ENCODE peak calls at places on chromosomes 6 and 20, in four cellular contexts. One of them, this sample, is unnamed. For H3K36me3, the result is how much of the 10 kb centered on the place peaks cover.

GRCh38 chr6:14123331-14124105 is 5.9 kb downstream of the CD83 start:
- DNase-seq in ovary: no peak
- DNase-seq in SK-N-SH: no peak
- DNase-seq in GM12878: no peak
- DNase-seq in this sample: no peak

GRCh38 chr6:103122766-103123601 is 1729.5 kb downstream of the GRIK2 start:
- DNase-seq in ovary: no peak
- DNase-seq in SK-N-SH: peak
- DNase-seq in GM12878: no peak
- DNase-seq in this sample: peak

GRCh38 chr6:3159805-3160781 is 2.7 kb upstream of the TUBB2A start:
- DNase-seq in ovary: no peak
- DNase-seq in SK-N-SH: no peak
- DNase-seq in GM12878: no peak
- DNase-seq in this sample: peak

GRCh38 chr6:73803562-73804221 is 107.7 kb downstream of the CD109 start:
- DNase-seq in ovary: no peak
- DNase-seq in SK-N-SH: peak
- DNase-seq in GM12878: no peak
- DNase-seq in this sample: peak

GRCh38 chr6:4153514-4153985 is 18.2 kb upstream of the ECI2 start:
- DNase-seq in ovary: no peak
- DNase-seq in SK-N-SH: no peak
- DNase-seq in GM12878: no peak
- DNase-seq in this sample: no peak

GRCh38 chr20:63517376-63518309 is 2.9 kb upstream of the PPDPF start:
- DNase-seq in ovary: no peak
- DNase-seq in SK-N-SH: no peak
- DNase-seq in GM12878: no peak
- DNase-seq in this sample: no peak

GRCh38 chr6:90458353-90459224 is 128.3 kb downstream of the MAP3K7 start:
- DNase-seq in ovary: no peak
- DNase-seq in SK-N-SH: no peak
- DNase-seq in GM12878: no peak
- DNase-seq in this sample: no peak

GRCh38 chr20:41232971-41233926 is 84.3 kb downstream of the ZHX3 start:
- DNase-seq in ovary: no peak
- DNase-seq in SK-N-SH: no peak
- DNase-seq in GM12878: no peak
- DNase-seq in this sample: no peak

GRCh38 chr6:81769834-81770233 is 17.4 kb upstream of the TENT5A start:
- DNase-seq in ovary: no peak
- DNase-seq in SK-N-SH: no peak
- DNase-seq in GM12878: no peak
- DNase-seq in this sample: no peak

GRCh38 chr20:46398963-46399362 is 7.5 kb downstream of the ELMO2 start:
- DNase-seq in ovary: no peak
- DNase-seq in SK-N-SH: no peak
- DNase-seq in GM12878: no peak
- DNase-seq in this sample: no peak

GRCh38 chr6:157551041-157551832 is 170.2 kb downstream of the ZDHHC14 start:
- DNase-seq in ovary: no peak
- DNase-seq in SK-N-SH: no peak
- DNase-seq in GM12878: no peak
- DNase-seq in this sample: no peak

GRCh38 chr6:116060572-116061283 is at the start of gene FRK:
- DNase-seq in ovary: peak
- DNase-seq in SK-N-SH: no peak
- DNase-seq in GM12878: no peak
- DNase-seq in this sample: peak

GRCh38 chr6:14068133-14068532 is 49.4 kb upstream of the CD83 start:
- DNase-seq in ovary: no peak
- DNase-seq in SK-N-SH: no peak
- DNase-seq in GM12878: no peak
- DNase-seq in this sample: no peak

GRCh38 chr6:143236151-143236788 is 175.6 kb downstream of the AIG1 start:
- DNase-seq in ovary: no peak
- DNase-seq in SK-N-SH: peak
- DNase-seq in GM12878: no peak
- DNase-seq in this sample: no peak

GRCh38 chr20:48776306-48776705 is 51.5 kb downstream of the PREX1 start:
- DNase-seq in ovary: no peak
- DNase-seq in SK-N-SH: peak
- DNase-seq in GM12878: no peak
- DNase-seq in this sample: no peak

GRCh38 chr20:25750765-25751696 is 54.4 kb upstream of the ZNF337 start:
- DNase-seq in ovary: peak
- DNase-seq in SK-N-SH: peak
- DNase-seq in GM12878: peak
- DNase-seq in this sample: peak

GRCh38 chr6:135182120-135182992 is 1.2 kb downstream of the MYB start:
- DNase-seq in ovary: no peak
- DNase-seq in SK-N-SH: peak
- DNase-seq in GM12878: no peak
- DNase-seq in this sample: peak

GRCh38 chr20:1033751-1034419 is 31.8 kb upstream of the RSPO4 start:
- DNase-seq in ovary: no peak
- DNase-seq in SK-N-SH: no peak
- DNase-seq in GM12878: no peak
- DNase-seq in this sample: no peak

GRCh38 chr6:138349891-138350290 is 27.8 kb upstream of the SMIM28 start:
- DNase-seq in ovary: no peak
- DNase-seq in SK-N-SH: no peak
- DNase-seq in GM12878: no peak
- DNase-seq in this sample: no peak

GRCh38 chr6:41568585-41569384 is 22.6 kb downstream of the FOXP4 start:
- DNase-seq in ovary: no peak
- DNase-seq in SK-N-SH: no peak
- DNase-seq in GM12878: no peak
- DNase-seq in this sample: no peak
- TF ChIP-seq EP300 in ovary: no peak
- TF ChIP-seq EP300 in SK-N-SH: no peak
- TF ChIP-seq EP300 in GM12878: no peak
- TF ChIP-seq EP300 in this sample: no peak

GRCh38 chr20:12823742-12824141 is 185.0 kb upstream of the SPTLC3 start:
- DNase-seq in ovary: no peak
- DNase-seq in SK-N-SH: no peak
- DNase-seq in GM12878: no peak
- DNase-seq in this sample: no peak
- H3K36me3 ChIP-seq in ovary: under half
- H3K36me3 ChIP-seq in SK-N-SH: under half
- H3K36me3 ChIP-seq in GM12878: under half
- H3K36me3 ChIP-seq in this sample: under half

GRCh38 chr20:8903655-8904605 is 165.0 kb upstream of the PLCB4 start:
- DNase-seq in ovary: no peak
- DNase-seq in SK-N-SH: no peak
- DNase-seq in GM12878: no peak
- DNase-seq in this sample: no peak

GRCh38 chr20:8895472-8895871 is 173.4 kb upstream of the PLCB4 start:
- DNase-seq in ovary: no peak
- DNase-seq in SK-N-SH: no peak
- DNase-seq in GM12878: no peak
- DNase-seq in this sample: no peak

GRCh38 chr20:8901237-8902025 is 167.5 kb upstream of the PLCB4 start:
- DNase-seq in ovary: peak
- DNase-seq in SK-N-SH: no peak
- DNase-seq in GM12878: no peak
- DNase-seq in this sample: no peak

GRCh38 chr20:8898823-8899222 is 170.1 kb upstream of the PLCB4 start:
- DNase-seq in ovary: no peak
- DNase-seq in SK-N-SH: no peak
- DNase-seq in GM12878: no peak
- DNase-seq in this sample: no peak
- H3K4me3 ChIP-seq in ovary: no peak
- H3K4me3 ChIP-seq in SK-N-SH: no peak
- H3K4me3 ChIP-seq in GM12878: no peak
- H3K4me3 ChIP-seq in this sample: no peak

GRCh38 chr6:104940881-104941693 is 15.8 kb upstream of the LIN28B start:
- DNase-seq in ovary: peak
- DNase-seq in SK-N-SH: peak
- DNase-seq in GM12878: no peak
- DNase-seq in this sample: no peak
- TF ChIP-seq EP300 in ovary: no peak
- TF ChIP-seq EP300 in SK-N-SH: no peak
- TF ChIP-seq EP300 in GM12878: no peak
- TF ChIP-seq EP300 in this sample: no peak

This sample was measured in transverse colon.